ENCODE peak calls at places on chromosomes 11 and 22, in eight cellular contexts. M is brain microvascular endothelial cell, L is NCI-H1092 treated with DMSO at 0.1 percent for 48 hours, Z is breast epithelium, U is NCI-H774, A is MCF 10A, K is endothelial cell, C is AG08395. E is an unnamed sample.

GRCh38 chr11:2812371-2812991 is 73.1 kb downstream of the CDKN1C start:
- DNase-seq in L (no peak), K (no peak), U (no peak), M (no peak), C (no peak), Z (no peak), A (no peak), E (no peak)

GRCh38 chr11:38160433-38160832 is 1562.4 kb upstream of the RAG2 start:
- DNase-seq in K (no peak), C (no peak), Z (no peak), U (no peak), M (no peak), L (no peak), A (no peak), E (no peak)

GRCh38 chr22:29302402-29302680 is 4.1 kb upstream of the GAS2L1 start:
- DNase-seq in M (no peak), K (no peak), Z (no peak), U (no peak), C (no peak), L (no peak), A (no peak), E (no peak)

GRCh38 chr22:46042786-46043185 is 65.8 kb upstream of the WNT7B start:
- DNase-seq in C (no peak), Z (peak; percentile 54), K (no peak), A (no peak), U (no peak), M (no peak), L (no peak), E (no peak)

GRCh38 chr11:121614661-121615240 is 162.0 kb upstream of the SORL1-AS1 start:
- DNase-seq in U (no peak), C (no peak), Z (no peak), L (no peak), A (no peak), K (peak; percentile 5), M (no peak), E (no peak)

GRCh38 chr22:20243545-20244249 is 24.4 kb downstream of the RTN4R start:
- DNase-seq in M (peak; percentile 55), Z (no peak), C (peak; percentile 92), K (peak; percentile 23), U (peak; percentile 33), A (peak; percentile 66), L (peak; percentile 89), E (peak; percentile 80)

GRCh38 chr11:68532719-68533369 is 72.3 kb downstream of the PPP6R3 start:
- DNase-seq in U (no peak), K (no peak), C (no peak), M (no peak), Z (no peak), L (no peak), A (no peak), E (no peak)

GRCh38 chr22:36911887-36912661 is 1.4 kb upstream of the CSF2RB start:
- DNase-seq in K (no peak), U (no peak), Z (no peak), A (no peak), C (peak; percentile 43), L (no peak), M (no peak), E (no peak)

GRCh38 chr11:103494491-103494890 is 385.3 kb downstream of the DYNC2H1 start:
- DNase-seq in C (peak; percentile 34), K (no peak), A (no peak), Z (no peak), U (no peak), M (no peak), L (no peak), E (no peak)

E was measured in NCI-H524.